ENCODE peak calls at places on chromosome 4, in seven cellular contexts. H is CD8-positive, alpha-beta memory T cell; O is cardiac muscle cell; N is neural progenitor cell; D is aorta; R is hepatocyte; K is psoas muscle. J is an unnamed sample.

GRCh38 chr4:139666735-139667266 is 1.2 kb downstream of the MGST2 start:
- DNase-seq in H (no peak), O (peak), N (peak), D (no peak), R (peak), K (peak), J (peak)

GRCh38 chr4:76214269-76214628 is 625 bp upstream of the SCARB2 start:
- DNase-seq in H (no peak), O (no peak), N (no peak), D (no peak), R (peak), K (no peak), J (no peak)

GRCh38 chr4:183364025-183364424 is 41.8 kb upstream of the CLDN24 start:
- DNase-seq in H (no peak), O (no peak), N (no peak), D (peak), R (no peak), K (no peak), J (no peak)

GRCh38 chr4:92387459-92388069 is 83.8 kb downstream of the GRID2 start:
- DNase-seq in H (no peak), O (peak), N (peak), D (no peak), R (peak), K (no peak), J (peak)

GRCh38 chr4:93646225-93646930 is 182.2 kb upstream of the ATOH1 start:
- DNase-seq in H (no peak), O (no peak), N (no peak), D (no peak), R (peak), K (no peak), J (peak)

GRCh38 chr4:78768447-78769177 is 7.5 kb upstream of the BMP2K start:
- DNase-seq in H (no peak), O (no peak), N (no peak), D (no peak), R (peak), K (no peak), J (no peak)

GRCh38 chr4:99405433-99406115 is 29.6 kb downstream of the ADH7 start:
- DNase-seq in H (peak), O (peak), N (peak), D (no peak), R (peak), K (peak), J (peak)

GRCh38 chr4:126869967-126870366 is 762.8 kb upstream of the INTU start:
- DNase-seq in H (no peak), O (no peak), N (no peak), D (no peak), R (no peak), K (no peak), J (no peak)

GRCh38 chr4:82594466-82594865 is 32.7 kb upstream of the TMEM150C start:
- DNase-seq in H (no peak), O (no peak), N (no peak), D (no peak), R (no peak), K (no peak), J (no peak)

GRCh38 chr4:128163177-128164117 is 102.3 kb downstream of the LARP1B start:
- DNase-seq in H (no peak), O (no peak), N (no peak), D (no peak), R (peak), K (no peak), J (no peak)

GRCh38 chr4:53943345-53944085 is 120.9 kb downstream of the CHIC2 start:
- DNase-seq in H (no peak), O (no peak), N (no peak), D (no peak), R (peak), K (no peak), J (no peak)

GRCh38 chr4:26692014-26692726 is 108.3 kb downstream of the TBC1D19 start:
- DNase-seq in H (no peak), O (no peak), N (no peak), D (no peak), R (no peak), K (no peak), J (no peak)

GRCh38 chr4:98092833-98093439 is 50.3 kb downstream of the STPG2 start:
- DNase-seq in H (no peak), O (peak), N (peak), D (no peak), R (peak), K (no peak), J (peak)

GRCh38 chr4:165199722-165200121 is 7.6 kb upstream of the KLHL2 start:
- DNase-seq in H (no peak), O (no peak), N (no peak), D (no peak), R (no peak), K (no peak), J (no peak)

GRCh38 chr4:762211-763190 is 56.9 kb downstream of the PCGF3 start:
- DNase-seq in H (no peak), O (no peak), N (no peak), D (no peak), R (peak), K (peak), J (no peak)

GRCh38 chr4:7973545-7973981 is 33.9 kb upstream of the AFAP1 start:
- DNase-seq in H (no peak), O (no peak), N (no peak), D (no peak), R (no peak), K (peak), J (no peak)
- H3K4me3 ChIP-seq in H (no peak), O (no peak), N (no peak), D (no peak), R (no peak), K (no peak), J (no peak)

GRCh38 chr4:7981738-7982394 is 42.2 kb upstream of the AFAP1 start:
- DNase-seq in H (no peak), O (no peak), N (no peak), D (no peak), R (no peak), K (no peak), J (no peak)

GRCh38 chr4:7983296-7983695 is 43.6 kb upstream of the AFAP1 start:
- DNase-seq in H (no peak), O (no peak), N (no peak), D (no peak), R (no peak), K (no peak), J (no peak)

GRCh38 chr4:7985891-7986441 is 46.3 kb upstream of the AFAP1 start:
- DNase-seq in H (no peak), O (peak), N (no peak), D (no peak), R (no peak), K (no peak), J (peak)

GRCh38 chr4:7985072-7985471 is 45.4 kb upstream of the AFAP1 start:
- DNase-seq in H (no peak), O (no peak), N (no peak), D (no peak), R (no peak), K (no peak), J (no peak)

DNA sequence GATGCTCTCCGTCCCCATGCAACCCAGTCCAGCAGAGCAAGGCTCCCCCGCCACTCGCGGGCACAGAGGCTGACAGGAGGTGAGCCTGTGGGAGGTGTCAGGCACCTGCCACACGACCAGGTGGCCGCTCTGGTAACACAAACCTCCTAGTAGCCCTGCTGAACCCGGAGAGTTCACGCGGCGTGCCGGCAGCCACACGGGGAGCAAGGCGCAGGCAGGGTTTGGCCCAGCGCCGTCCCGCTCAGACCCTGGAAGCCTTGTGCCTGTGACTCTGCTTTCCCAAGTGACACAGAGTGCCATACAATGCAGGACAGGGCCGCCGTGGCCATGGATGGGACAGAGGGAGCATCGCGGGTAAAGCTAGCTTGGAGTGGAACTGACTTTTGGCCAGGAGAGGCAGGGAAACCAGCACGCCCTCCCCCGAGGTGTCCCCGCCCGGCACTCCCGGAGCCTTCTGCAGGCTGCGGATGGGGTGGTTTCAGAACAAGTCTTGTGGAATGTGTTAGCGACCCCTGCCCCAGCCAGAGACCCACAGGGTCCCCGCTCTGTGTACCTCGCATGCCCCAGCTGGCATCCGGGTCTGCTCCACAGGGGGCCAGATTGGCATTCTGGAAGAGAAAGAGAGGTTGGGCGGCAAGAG is 44.7 kb upstream of the AFAP1 start:
- DNase-seq in H (no peak), O (no peak), N (no peak), D (no peak), R (no peak), K (no peak), J (no peak)
- H3K4me3 ChIP-seq in H (no peak), O (no peak), N (no peak), D (no peak), R (no peak), K (no peak), J (no peak)

DNA sequence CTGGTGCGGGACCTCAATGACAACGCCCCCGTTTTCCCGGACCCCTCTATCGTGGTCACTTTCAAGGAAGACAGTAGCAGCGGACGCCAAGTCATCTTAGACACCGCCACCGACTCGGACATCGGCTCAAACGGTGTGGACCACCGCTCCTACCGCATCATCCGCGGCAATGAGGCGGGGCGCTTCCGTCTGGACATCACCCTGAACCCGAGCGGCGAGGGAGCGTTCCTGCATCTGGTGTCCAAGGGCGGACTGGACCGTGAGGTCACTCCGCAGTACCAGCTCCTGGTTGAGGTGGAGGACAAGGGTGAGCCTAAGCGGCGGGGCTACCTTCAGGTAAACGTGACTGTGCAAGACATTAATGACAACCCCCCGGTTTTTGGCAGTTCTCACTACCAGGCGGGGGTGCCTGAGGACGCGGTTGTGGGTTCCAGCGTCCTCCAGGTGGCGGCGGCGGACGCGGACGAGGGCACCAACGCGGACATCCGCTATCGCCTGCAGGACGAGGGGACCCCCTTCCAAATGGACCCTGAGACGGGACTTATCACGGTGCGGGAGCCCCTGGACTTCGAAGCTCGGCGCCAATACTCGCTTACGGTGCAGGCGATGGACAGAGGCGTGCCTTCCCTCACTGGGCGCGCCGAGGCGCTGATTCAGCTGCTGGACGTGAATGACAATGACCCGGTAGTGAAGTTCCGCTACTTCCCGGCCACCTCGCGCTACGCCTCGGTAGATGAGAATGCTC is 2.2 kb downstream of the FAT4 start:
- DNase-seq in H (no peak), O (peak), N (peak), D (peak), R (peak), K (peak), J (no peak)
- H3K4me3 ChIP-seq in H (no peak), O (peak), N (peak), D (peak), R (peak), K (peak), J (no peak)

DNA sequence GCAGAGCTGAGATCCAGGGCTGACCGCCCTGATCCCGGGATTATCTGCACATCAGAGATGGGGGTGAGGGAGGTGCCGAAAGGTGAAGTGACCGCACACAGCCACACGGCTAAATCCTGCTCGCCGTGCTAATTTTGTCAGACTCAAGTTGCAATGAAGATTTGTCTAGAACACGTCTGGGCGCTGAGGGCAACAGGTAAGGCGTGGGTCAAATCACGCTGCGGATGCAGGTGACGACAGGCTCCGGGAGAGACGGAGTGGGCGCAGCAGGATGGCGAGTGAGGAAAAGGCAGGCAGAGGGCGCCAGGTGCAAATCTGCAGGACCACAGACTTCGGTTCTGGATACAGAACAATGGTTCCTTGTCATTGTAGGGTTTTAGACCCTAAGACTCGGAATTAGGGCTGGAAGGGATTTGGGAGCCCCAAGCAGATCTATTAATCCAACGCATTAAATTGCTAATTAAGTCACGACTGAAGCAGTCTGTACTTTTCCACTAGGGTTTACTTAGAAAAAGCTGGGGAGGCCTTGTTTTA is 1.9 kb upstream of the TBC1D14 start:
- DNase-seq in H (no peak), O (peak), N (peak), D (no peak), R (peak), K (no peak), J (peak)
- H3K4me3 ChIP-seq in H (no peak), O (no peak), N (peak), D (no peak), R (no peak), K (no peak), J (peak)

GRCh38 chr4:6953751-6954380 is 44.2 kb downstream of the TBC1D14 start:
- DNase-seq in H (no peak), O (peak), N (peak), D (peak), R (peak), K (peak), J (no peak)
- H3K4me3 ChIP-seq in H (no peak), O (no peak), N (no peak), D (no peak), R (no peak), K (peak), J (no peak)

GRCh38 chr4:61493041-61493440 is 292.9 kb downstream of the ADGRL3 start:
- DNase-seq in H (no peak), O (no peak), N (no peak), D (no peak), R (no peak), K (no peak), J (no peak)

GRCh38 chr4:61489927-61490326 is 289.8 kb downstream of the ADGRL3 start:
- DNase-seq in H (no peak), O (no peak), N (no peak), D (no peak), R (no peak), K (no peak), J (no peak)

DNA sequence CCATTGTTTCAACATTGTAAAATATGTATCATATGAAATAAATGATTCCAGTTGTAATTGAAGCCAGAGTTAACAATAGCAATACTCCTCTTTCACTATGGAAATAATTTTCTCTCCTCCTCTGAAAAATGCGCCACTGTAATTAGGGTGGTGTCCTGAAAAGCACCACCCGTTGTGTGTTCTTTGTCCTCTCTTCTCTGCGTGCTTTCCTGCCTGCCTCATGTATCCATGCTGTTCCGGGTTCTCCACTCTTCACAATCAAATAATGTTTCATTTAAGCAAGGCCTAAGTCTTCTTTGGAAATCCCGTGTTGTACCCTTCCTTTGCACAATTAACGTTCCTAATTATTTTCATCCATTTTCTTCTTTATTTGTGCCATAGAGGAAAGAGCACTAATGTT is 293.3 kb downstream of the ADGRL3 start:
- DNase-seq in H (no peak), O (no peak), N (peak), D (no peak), R (no peak), K (no peak), J (no peak)
- H3K4me3 ChIP-seq in H (no peak), O (no peak), N (no peak), D (no peak), R (no peak), K (no peak), J (no peak)

GRCh38 chr4:145819246-145820181 is 119.1 kb downstream of the ZNF827 start:
- DNase-seq in H (no peak), O (no peak), N (no peak), D (no peak), R (no peak), K (no peak), J (no peak)
- H3K4me3 ChIP-seq in H (no peak), O (no peak), N (no peak), D (no peak), R (no peak), K (peak), J (no peak)

DNA sequence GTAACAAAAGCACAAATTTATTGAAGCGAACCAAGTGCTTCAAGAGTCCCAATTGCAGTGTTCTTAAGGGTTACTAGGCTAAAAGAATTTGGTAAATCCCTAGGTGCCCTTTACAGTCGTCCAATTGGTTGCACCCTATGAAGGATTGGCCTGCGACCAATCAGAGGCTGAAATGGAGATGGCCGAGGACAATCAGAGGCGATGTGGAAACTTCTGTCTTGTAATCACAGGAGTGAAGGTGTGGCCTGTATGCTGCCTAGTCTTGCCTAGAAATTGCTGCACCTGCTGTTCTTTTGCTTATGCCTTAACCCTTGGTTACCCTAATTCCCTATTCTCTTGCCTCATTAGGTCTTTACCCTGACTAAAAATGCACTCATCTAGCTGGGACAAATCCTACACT is 1.1 kb upstream of the DCK start:
- DNase-seq in H (no peak), O (no peak), N (peak), D (no peak), R (peak), K (no peak), J (peak)
- H3K4me3 ChIP-seq in H (no peak), O (no peak), N (peak), D (no peak), R (no peak), K (peak), J (peak)

DNA sequence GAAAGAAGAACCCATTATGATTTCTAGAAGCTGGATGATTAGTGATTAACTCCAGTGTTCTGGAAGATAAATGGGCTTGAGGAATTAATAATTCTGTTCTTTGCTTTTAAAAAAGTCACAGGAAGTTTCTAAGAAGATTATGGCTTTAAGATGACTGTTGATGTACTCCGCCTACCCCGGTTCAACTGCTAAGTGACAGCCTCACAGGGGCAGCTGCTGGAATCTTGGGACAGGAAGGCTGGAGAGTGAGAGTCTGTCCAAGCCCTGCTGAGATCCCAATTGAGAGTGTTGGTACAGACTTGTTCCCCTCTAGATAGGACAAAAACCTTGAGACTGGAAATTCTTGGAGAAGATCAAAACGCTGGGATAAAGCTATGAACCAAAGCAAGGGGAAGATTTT is 37.3 kb downstream of the NPY1R start:
- DNase-seq in H (no peak), O (no peak), N (no peak), D (no peak), R (no peak), K (no peak), J (no peak)
- H3K4me3 ChIP-seq in H (no peak), O (no peak), N (no peak), D (no peak), R (no peak), K (no peak), J (no peak)

J was measured in SJCRH30.